ENCODE peak calls at places on chromosomes 11 and 22, in seven cellular contexts. G is breast epithelium, X is Peyer's patch, M is stomach, A is body of pancreas, J is IMR-90, U is ovary. K is an unnamed sample.

GRCh38 chr11:130397780-130398179 is 30.6 kb downstream of the ADAMTS8 start:
- DNase-seq in J (no peak), A (no peak), U (no peak), X (no peak), G (no peak), M (no peak), K (no peak)

GRCh38 chr11:125091247-125091876 is 20.1 kb downstream of the TMEM218 start:
- DNase-seq in J (peak; percentile 77), G (no peak), X (no peak), A (no peak), U (peak; percentile 62), M (no peak), K (peak; percentile 46)

GRCh38 chr22:23579280-23579679 is 810 bp downstream of the IGLL1 start:
- DNase-seq in G (no peak), M (no peak), A (no peak), X (no peak), J (no peak), U (no peak), K (peak; percentile 37)

GRCh38 chr22:31062566-31063230 is 18.4 kb upstream of the SMTN start:
- DNase-seq in U (no peak), G (no peak), J (no peak), A (no peak), M (no peak), X (no peak), K (no peak)

GRCh38 chr11:126186031-126186698 is 25.3 kb downstream of the RPUSD4 start:
- DNase-seq in A (no peak), U (peak; percentile 65), J (peak; percentile 9), X (no peak), G (no peak), M (no peak), K (peak; percentile 38)

GRCh38 chr11:69892237-69892985 is 73.2 kb upstream of the FGF3 start:
- DNase-seq in M (no peak), A (no peak), U (no peak), X (no peak), G (no peak), J (no peak), K (peak; percentile 18)

GRCh38 chr11:112841719-112842118 is 119.5 kb upstream of the NCAM1 start:
- DNase-seq in X (no peak), U (no peak), G (no peak), J (no peak), A (no peak), M (no peak), K (no peak)

GRCh38 chr11:108803781-108804180 is 138.9 kb downstream of the DDX10 start:
- DNase-seq in M (no peak), G (no peak), X (no peak), A (no peak), J (peak; percentile 71), U (no peak), K (no peak)

GRCh38 chr11:134224710-134225662 is 515 bp downstream of the VPS26B start:
- DNase-seq in U (peak; percentile 34), A (peak; percentile 46), J (peak; percentile 7), M (peak; percentile 43), X (peak; percentile 57), G (peak; percentile 76), K (peak; percentile 82)

GRCh38 chr11:115630109-115630700 is 126.0 kb upstream of the CADM1 start:
- DNase-seq in M (no peak), J (no peak), X (no peak), A (no peak), G (no peak), U (no peak), K (no peak)

GRCh38 chr11:61947486-61948210 is 2.5 kb upstream of the BEST1 start:
- DNase-seq in A (peak; percentile 91), G (peak; percentile 83), J (peak; percentile 88), X (peak; percentile 80), U (peak; percentile 95), M (peak; percentile 88), K (peak; percentile 93)

GRCh38 chr22:35629406-35630234 is 12.5 kb upstream of the MB start:
- DNase-seq in A (peak; percentile 64), X (peak; percentile 22), G (peak; percentile 70), M (peak; percentile 50), J (peak; percentile 98), U (peak; percentile 94), K (peak; percentile 61)

DNA sequence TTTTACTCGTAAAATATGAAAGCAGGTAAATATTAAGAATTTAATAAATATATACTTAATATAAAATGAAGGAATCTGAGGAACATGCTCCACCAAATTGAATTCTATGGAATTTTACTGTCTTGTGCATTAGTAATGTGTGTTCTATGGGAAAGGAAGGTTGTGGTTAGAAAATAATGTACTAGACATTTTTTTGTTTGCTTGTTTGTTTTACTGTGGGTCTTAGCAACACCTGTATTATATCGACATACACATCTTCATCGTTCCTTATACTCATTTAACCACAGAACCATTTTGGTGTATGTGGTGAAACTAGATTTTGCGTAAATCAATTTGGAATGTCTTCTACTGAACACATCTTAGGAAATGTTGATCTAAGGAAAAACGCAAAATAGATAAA is 114.1 kb upstream of the MTMR2 start:
- DNase-seq in M (no peak), J (no peak), A (no peak), U (no peak), G (no peak), X (no peak), K (no peak)
- TF ChIP-seq POLR2A in M (no peak), J (no peak), A (no peak), U (no peak), G (no peak), X (no peak), K (no peak)

GRCh38 chr22:43266117-43266516 is 77.1 kb downstream of the SCUBE1 start:
- DNase-seq in M (no peak), U (no peak), A (no peak), X (no peak), G (no peak), J (no peak), K (no peak)
- H3K27me3 ChIP-seq in M (no peaks in the 10 kb centered on the region), U (no peaks in the 10 kb centered on the region), A (no peaks in the 10 kb centered on the region), X (no peaks in the 10 kb centered on the region), G (no peaks in the 10 kb centered on the region), J (peaks cover 74% of the 10 kb centered on the region), K (peaks cover 17% of the 10 kb centered on the region)

GRCh38 chr22:44787832-44788231 is 35.5 kb downstream of the ARHGAP8 start:
- DNase-seq in G (no peak), M (no peak), J (no peak), A (no peak), U (no peak), X (peak; percentile 21), K (no peak)
- H3K4me1 ChIP-seq in G (no peaks in the 10 kb centered on the region), M (no peaks in the 10 kb centered on the region), J (no peaks in the 10 kb centered on the region), A (no peaks in the 10 kb centered on the region), U (no peaks in the 10 kb centered on the region), X (no peaks in the 10 kb centered on the region), K (no peaks in the 10 kb centered on the region)

DNA sequence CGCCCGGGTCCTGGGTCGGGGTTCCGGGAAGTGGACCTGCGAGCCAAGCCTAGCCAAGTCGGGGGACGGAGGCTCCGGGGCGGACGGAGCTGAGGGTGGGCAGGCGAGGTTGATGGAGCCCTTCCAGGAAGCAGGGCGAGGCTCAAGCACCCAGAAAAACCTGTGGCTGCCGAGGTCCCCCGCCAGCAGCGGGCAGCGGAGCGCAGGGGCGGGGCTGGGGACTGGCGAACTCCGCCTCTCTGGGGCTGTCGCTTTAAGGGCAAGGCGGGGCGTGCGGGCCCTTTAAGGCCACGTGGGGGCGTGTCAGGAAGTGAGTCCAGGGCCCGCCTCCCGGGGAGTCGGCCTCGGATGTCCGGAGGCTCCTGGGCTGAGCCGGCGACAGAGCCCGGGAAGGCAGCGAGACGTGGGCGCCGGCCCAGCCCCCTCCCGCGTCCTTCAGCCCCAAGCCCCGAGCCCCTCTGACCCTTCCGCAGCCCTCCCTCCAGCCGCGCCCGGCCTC is at the start of gene SLC35C1:
- DNase-seq in J (peak; percentile 90), G (peak; percentile 97), X (peak; percentile 97), A (peak; percentile 98), M (peak; percentile 99), U (peak; percentile 97), K (peak; percentile 98)
- TF ChIP-seq POLR2A in J (peak; percentile 91), G (peak; percentile 72), X (peak; percentile 97), A (peak; percentile 84), M (peak; percentile 54), U (peak; percentile 82), K (peak; percentile 86)

GRCh38 chr11:117837791-117838190 is 13.2 kb upstream of the FXYD2 start:
- DNase-seq in X (no peak), G (no peak), A (no peak), J (no peak), U (peak; percentile 10), M (no peak), K (peak; percentile 5)
- H3K27me3 ChIP-seq in X (no peaks in the 10 kb centered on the region), G (no peaks in the 10 kb centered on the region), A (no peaks in the 10 kb centered on the region), J (peaks cover 25% of the 10 kb centered on the region), U (no peaks in the 10 kb centered on the region), M (no peaks in the 10 kb centered on the region), K (no peaks in the 10 kb centered on the region)

DNA sequence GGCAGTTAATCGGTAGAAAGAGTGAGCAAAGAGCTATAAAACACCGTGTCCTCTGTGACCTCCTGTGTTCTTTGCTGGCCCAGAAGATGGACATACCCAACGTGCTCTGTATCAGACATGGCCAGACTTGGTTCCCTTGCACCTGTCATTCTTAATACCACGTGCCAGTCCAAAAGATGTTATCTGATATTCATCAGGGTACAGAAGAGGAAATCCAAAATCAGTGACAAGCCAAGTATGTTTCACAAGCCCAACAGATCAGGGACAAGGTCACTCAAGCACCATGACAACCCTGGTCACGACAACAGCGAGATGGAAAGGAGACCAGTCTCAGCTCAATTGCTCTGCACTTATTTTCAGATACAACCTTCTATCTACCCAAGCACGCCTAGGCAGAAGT is 3.4 kb downstream of the LRP4 start:
- DNase-seq in M (no peak), J (no peak), G (no peak), A (no peak), U (no peak), X (no peak), K (no peak)
- H3K4me1 ChIP-seq in M (peaks cover 72% of the 10 kb centered on the region), J (peaks cover 11% of the 10 kb centered on the region), G (no peaks in the 10 kb centered on the region), A (peaks cover 28% of the 10 kb centered on the region), U (no peaks in the 10 kb centered on the region), X (no peaks in the 10 kb centered on the region), K (peaks cover 14% of the 10 kb centered on the region)